ENCODE peak calls at places on chromosomes 12 and 14, in six cellular contexts. T, L, F, W, Q and N are unnamed samples.

GRCh38 chr12:67710582-67710981 is 62.0 kb downstream of the DYRK2 start:
- DNase-seq in L (peak), T (no peak), Q (peak), W (no peak), F (peak), N (no peak)

GRCh38 chr14:102893452-102893851 is 29.0 kb upstream of the AMN start:
- DNase-seq in W (peak), T (no peak), Q (peak), F (peak), L (peak), N (peak)

GRCh38 chr12:6272300-6273208 is 37.9 kb upstream of the PLEKHG6 start:
- DNase-seq in L (no peak), T (no peak), Q (no peak), F (no peak), W (no peak), N (no peak)

GRCh38 chr14:76514599-76514998 is 138.7 kb downstream of the ESRRB start:
- DNase-seq in L (no peak), Q (no peak), W (no peak), T (no peak), F (peak), N (no peak)

GRCh38 chr12:55938826-55939501 is 8.0 kb downstream of the DGKA start:
- DNase-seq in L (no peak), T (no peak), Q (no peak), W (no peak), F (no peak), N (no peak)

GRCh38 chr14:75885829-75886228 is 96.0 kb downstream of the TGFB3 start:
- DNase-seq in W (no peak), F (no peak), L (peak), T (no peak), Q (peak), N (peak)

GRCh38 chr12:92502417-92503028 is 200.3 kb upstream of the PLEKHG7 start:
- DNase-seq in L (no peak), F (peak), T (no peak), W (no peak), Q (no peak), N (no peak)

GRCh38 chr12:28933864-28934527 is 215.1 kb upstream of the FAR2 start:
- DNase-seq in T (no peak), L (no peak), W (no peak), F (no peak), Q (no peak), N (no peak)

GRCh38 chr14:103521438-103521961 is 1.1 kb downstream of the CKB start:
- DNase-seq in F (no peak), W (no peak), Q (no peak), L (no peak), T (no peak), N (no peak)

GRCh38 chr12:118238888-118239287 is 103.0 kb downstream of the PEBP1 start:
- DNase-seq in W (no peak), F (no peak), T (no peak), L (no peak), Q (no peak), N (no peak)

GRCh38 chr14:92248638-92249037 is 74.3 kb upstream of the SLC24A4 start:
- DNase-seq in W (no peak), T (no peak), F (no peak), L (no peak), Q (no peak), N (no peak)

GRCh38 chr14:55848964-55849363 is 269.0 kb downstream of the KTN1 start:
- DNase-seq in W (no peak), Q (no peak), L (no peak), T (no peak), F (no peak), N (no peak)

GRCh38 chr14:36518586-36519430 is 1.2 kb downstream of the NKX2-1 start:
- DNase-seq in F (no peak), Q (no peak), L (no peak), T (no peak), W (no peak), N (no peak)

GRCh38 chr12:43009307-43009706 is 419.8 kb upstream of the PRICKLE1 start:
- DNase-seq in F (no peak), L (no peak), W (no peak), Q (no peak), T (no peak), N (peak)

DNA sequence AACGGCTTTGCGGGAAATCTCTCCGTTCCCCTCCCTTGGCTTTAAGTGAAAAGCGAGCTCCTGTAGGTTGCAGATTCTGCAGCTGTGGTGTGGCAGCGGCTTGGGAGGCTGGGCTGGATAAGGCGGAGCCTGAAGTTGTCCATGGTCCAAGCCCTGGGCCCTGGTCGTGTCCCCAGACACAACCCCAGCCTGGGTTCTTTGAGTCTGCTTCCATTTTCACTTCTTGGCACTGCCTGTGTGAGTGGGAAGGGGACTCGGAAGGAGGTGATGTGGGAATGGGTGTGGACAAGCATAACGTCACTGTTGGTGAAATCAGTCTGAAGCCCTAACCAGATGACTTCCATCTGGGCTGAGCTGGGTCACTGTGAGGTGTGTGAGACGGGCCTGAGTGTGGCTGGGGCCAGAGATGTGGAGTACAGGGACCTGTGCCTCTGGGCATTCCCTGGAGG is 43.0 kb upstream of the CTDSP2 start:
- DNase-seq in W (peak), Q (peak), T (peak), F (peak), L (peak), N (peak)
- H3K4me3 ChIP-seq in W (peak), Q (peak), T (peak), F (no peak), L (peak), N (no peak)

GRCh38 chr14:106606936-106607335 is 1080.6 kb downstream of the TMEM121 start:
- DNase-seq in Q (no peak), W (no peak), L (no peak), T (no peak), F (no peak), N (no peak)

GRCh38 chr14:106610691-106611090 is 1084.3 kb downstream of the TMEM121 start:
- DNase-seq in Q (no peak), W (no peak), F (no peak), T (no peak), L (no peak), N (no peak)

GRCh38 chr14:106605548-106606448 is 1079.4 kb downstream of the TMEM121 start:
- DNase-seq in L (no peak), T (no peak), Q (no peak), F (peak), W (no peak), N (no peak)
- TF ChIP-seq CTCF in L (no peak), T (no peak), Q (no peak), F (no peak), W (no peak), N (no peak)

GRCh38 chr12:50221228-50222008 is 54.2 kb upstream of the CERS5 start:
- DNase-seq in T (no peak), F (peak), W (no peak), Q (peak), L (peak), N (peak)

GRCh38 chr12:50224026-50224692 is 57.0 kb upstream of the CERS5 start:
- DNase-seq in F (peak), L (peak), T (no peak), W (no peak), Q (peak), N (peak)

GRCh38 chr12:50220357-50221061 is 53.3 kb upstream of the CERS5 start:
- DNase-seq in W (no peak), Q (peak), F (no peak), L (peak), T (no peak), N (peak)

GRCh38 chr12:50219544-50219943 is 52.4 kb upstream of the CERS5 start:
- DNase-seq in W (no peak), Q (no peak), T (no peak), L (no peak), F (no peak), N (no peak)

DNA sequence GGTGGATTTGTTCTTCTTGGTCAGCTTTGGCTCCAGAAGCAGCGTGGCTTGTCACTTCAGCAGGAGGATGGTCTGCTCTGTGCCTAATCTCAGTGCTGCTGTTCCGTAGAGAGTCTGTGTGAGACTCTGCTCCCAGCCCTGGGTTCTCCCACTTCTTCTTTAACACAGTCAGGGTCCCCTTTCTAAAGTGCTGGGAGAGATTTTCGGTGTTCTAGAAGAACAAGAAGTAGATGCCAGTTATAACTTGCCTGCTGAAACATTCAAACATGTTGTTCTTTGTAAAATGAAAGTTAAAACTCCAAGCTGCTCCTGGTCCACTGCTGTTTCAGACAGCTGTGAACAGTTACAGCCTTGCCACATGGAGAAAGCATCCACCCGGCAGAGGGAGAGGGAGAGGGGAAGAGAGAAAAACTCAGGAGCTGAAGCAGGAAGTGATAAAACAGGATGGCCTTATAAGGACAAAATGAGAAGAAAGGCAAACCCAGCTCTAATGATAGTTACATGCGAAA is 55.2 kb upstream of the CERS5 start:
- DNase-seq in F (peak), Q (peak), W (peak), L (peak), T (peak), N (peak)
- H3K4me3 ChIP-seq in F (no peak), Q (peak), W (peak), L (peak), T (peak), N (peak)

DNA sequence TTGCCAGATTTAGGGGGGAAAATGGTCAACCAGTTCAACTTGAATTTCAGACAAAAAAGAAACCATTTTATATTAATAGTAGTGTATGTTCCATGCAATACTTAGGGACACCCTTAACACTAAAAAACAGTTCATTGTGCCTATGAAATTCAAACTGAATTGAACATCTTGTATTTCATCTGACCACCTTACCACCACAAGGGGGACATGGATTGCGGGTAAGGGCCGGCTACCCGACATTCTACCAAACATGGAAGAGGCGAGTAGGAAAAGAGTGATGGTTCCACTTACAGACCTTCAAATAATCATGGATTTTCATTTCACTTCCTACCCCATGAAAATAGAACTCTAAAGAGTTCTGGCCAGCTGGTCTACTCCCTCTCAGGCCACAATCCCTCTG is 10.3 kb upstream of the STK38L start:
- DNase-seq in T (no peak), L (no peak), W (no peak), Q (no peak), F (no peak), N (no peak)
- TF ChIP-seq CTCF in T (no peak), L (no peak), W (no peak), Q (no peak), F (no peak), N (no peak)

GRCh38 chr12:78490841-78491240 is 373.7 kb upstream of the SYT1 start:
- DNase-seq in W (no peak), T (no peak), Q (no peak), L (peak), F (no peak), N (no peak)

GRCh38 chr12:78494911-78495310 is 369.7 kb upstream of the SYT1 start:
- DNase-seq in W (no peak), F (no peak), T (no peak), Q (peak), L (peak), N (peak)

DNA sequence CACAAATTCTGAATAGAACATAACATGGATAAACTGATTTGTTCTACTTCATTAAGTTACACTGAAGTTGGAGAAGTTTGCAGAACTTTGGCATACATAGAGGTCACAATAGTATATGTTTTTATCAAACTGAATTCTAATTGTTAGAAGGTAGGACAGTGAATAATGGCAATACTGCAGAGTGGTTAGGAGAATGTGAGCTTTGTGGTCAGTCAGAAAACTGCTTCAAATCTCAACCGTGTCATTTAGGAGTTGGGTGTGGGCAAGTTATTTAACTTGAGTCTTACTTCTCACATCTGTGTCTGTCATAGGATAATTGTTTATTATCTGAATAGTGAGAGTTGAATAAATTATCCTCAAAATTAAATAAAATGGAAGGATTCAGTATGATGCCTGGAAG is 374.6 kb upstream of the SYT1 start:
- DNase-seq in L (no peak), T (no peak), W (no peak), Q (no peak), F (no peak), N (no peak)
- H3K4me3 ChIP-seq in L (no peak), T (no peak), W (no peak), Q (no peak), F (no peak), N (no peak)

GRCh38 chr12:49706351-49707126 is 666 bp downstream of the FMNL3 start:
- DNase-seq in F (no peak), Q (peak), T (peak), W (peak), L (peak), N (peak)

GRCh38 chr12:49705479-49706267 is 1.5 kb downstream of the FMNL3 start:
- DNase-seq in Q (peak), L (peak), T (peak), F (peak), W (peak), N (peak)

GRCh38 chr12:49707127-49707811 is at the start of gene FMNL3:
- DNase-seq in F (peak), T (peak), Q (peak), W (peak), L (peak), N (peak)

GRCh38 chr12:49708851-49709250 is 1.6 kb upstream of the FMNL3 start:
- DNase-seq in L (no peak), W (no peak), Q (peak), T (no peak), F (no peak), N (no peak)

DNA sequence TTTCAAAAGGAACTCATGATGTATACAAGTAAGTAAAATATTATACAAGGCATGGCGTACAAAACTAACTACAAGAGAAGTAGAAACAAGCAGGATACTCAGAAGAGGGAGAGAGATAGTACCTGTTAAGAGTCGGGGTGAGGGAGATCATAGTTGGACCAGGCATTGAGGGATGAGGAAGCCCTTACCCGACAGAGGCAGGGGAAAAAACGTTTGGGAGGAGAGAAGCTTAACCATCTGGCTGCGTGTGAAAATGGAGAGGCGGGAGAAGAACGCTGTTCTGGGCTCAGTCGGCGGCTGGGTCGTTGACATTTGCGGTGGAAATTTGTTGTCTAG is 575 bp upstream of the FMNL3 start:
- DNase-seq in F (no peak), T (peak), W (no peak), Q (no peak), L (no peak), N (no peak)
- TF ChIP-seq CTCF in F (no peak), T (peak), W (no peak), Q (no peak), L (no peak), N (no peak)

DNA sequence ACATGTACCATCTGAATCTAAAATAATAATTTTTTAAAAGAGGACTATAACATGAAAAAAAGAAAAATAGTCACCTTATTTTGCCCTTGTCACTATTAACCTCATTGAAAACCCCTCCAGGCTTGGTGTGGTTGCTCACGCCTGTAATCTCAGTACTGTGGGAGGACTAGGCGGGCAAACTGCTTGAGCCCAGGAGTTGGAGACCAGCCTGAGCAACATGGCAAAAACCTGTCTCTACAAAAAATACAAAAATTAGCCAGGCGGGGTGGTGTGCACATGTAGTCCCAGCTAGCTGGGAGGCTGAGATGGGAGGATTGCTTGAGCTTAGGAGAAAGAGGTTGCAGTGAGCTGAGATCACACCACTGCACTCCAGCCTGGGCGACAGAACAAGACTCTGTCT is 126.3 kb upstream of the KRAS start:
- DNase-seq in L (no peak), F (no peak), W (no peak), T (no peak), Q (no peak), N (no peak)
- H3K4me3 ChIP-seq in L (no peak), F (no peak), W (no peak), T (no peak), Q (no peak), N (no peak)

GRCh38 chr12:57549909-57550627 is at the start of gene KIF5A:
- DNase-seq in F (no peak), L (no peak), W (no peak), T (peak), Q (peak), N (no peak)
- TF ChIP-seq CTCF in F (no peak), L (no peak), W (no peak), T (no peak), Q (no peak), N (no peak)

DNA sequence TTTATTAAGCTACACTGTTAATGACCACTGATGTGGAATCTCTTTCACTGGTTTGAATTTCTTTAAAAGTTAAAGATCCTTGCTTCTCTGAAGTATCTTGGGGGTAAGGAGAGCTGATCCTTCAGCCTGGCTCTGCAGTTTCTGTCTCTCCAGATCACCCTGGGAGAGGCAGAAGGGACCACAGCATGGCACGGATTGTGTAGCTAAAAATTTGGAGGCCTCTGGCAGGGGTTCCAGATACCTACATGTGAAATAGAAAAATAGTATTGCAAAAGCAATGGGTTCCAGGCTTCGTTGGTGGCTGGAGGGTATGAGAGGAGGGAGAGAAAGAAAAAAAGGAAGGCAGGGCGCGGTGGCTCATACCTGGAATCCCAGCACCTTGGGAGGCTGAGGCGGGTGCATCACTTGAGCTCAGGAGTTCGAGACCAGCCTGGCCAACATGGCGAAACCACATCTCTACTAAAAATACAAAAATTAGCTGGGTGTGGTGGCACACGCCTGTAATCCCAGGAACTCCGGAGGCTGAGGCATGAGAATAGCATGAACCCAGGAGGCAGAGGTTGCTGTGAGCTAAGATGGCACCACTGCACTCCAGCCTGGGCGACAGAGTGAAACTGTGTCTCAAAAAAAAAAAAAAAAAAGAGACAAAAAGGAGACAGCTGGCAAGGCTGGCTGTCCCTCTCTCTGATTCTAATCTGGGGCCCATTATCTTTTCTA is 3.5 kb downstream of the CHST11 start:
- DNase-seq in Q (no peak), F (no peak), T (no peak), W (no peak), L (no peak), N (no peak)
- H3K4me3 ChIP-seq in Q (no peak), F (no peak), T (no peak), W (no peak), L (no peak), N (no peak)